ENCODE peak calls at places on chromosomes 6 and 20, in five cellular contexts. D is nephron progenitor cell; Y is CD8-positive, alpha-beta T cell; I is astrocyte of the spinal cord; Z is fibroblast of the aortic adventitia. R is an unnamed sample.

GRCh38 chr6:41878961-41879405 is 16.2 kb downstream of the USP49 start:
- DNase-seq in D (no peak), Y (no peak), I (peak; percentile 51), Z (peak; percentile 56), R (peak; percentile 73)

GRCh38 chr20:37992802-37993538 is 40.3 kb downstream of the TTI1 start:
- DNase-seq in D (peak; percentile 48), Y (no peak), I (peak; percentile 81), Z (peak; percentile 81), R (peak; percentile 87)

GRCh38 chr20:45946149-45946970 is 11.9 kb downstream of the PCIF1 start:
- DNase-seq in D (no peak), Y (no peak), I (no peak), Z (peak; percentile 80), R (peak; percentile 71)

GRCh38 chr6:112117554-112117953 is 30.2 kb downstream of the FAM229B start:
- DNase-seq in D (no peak), Y (no peak), I (peak; percentile 40), Z (peak; percentile 12), R (peak; percentile 33)

GRCh38 chr6:168941036-168941435 is 312.6 kb downstream of the THBS2 start:
- DNase-seq in D (no peak), Y (no peak), I (no peak), Z (peak; percentile 74), R (no peak)

GRCh38 chr6:31270788-31271640 is 878 bp downstream of the HLA-C start:
- DNase-seq in D (peak; percentile 68), Y (peak; percentile 33), I (peak; percentile 19), Z (peak; percentile 44), R (no peak)

GRCh38 chr6:153038378-153038777 is 35.9 kb upstream of the MTRF1L start:
- DNase-seq in D (no peak), Y (no peak), I (peak; percentile 56), Z (peak; percentile 74), R (peak; percentile 46)

GRCh38 chr6:68967549-68968300 is 332.6 kb downstream of the ADGRB3 start:
- DNase-seq in D (peak; percentile 79), Y (peak; percentile 26), I (peak; percentile 48), Z (peak; percentile 60), R (peak; percentile 0)

GRCh38 chr6:105072799-105073199 is 107.0 kb downstream of the POPDC3 start:
- DNase-seq in D (no peak), Y (no peak), I (no peak), Z (peak; percentile 18), R (peak; percentile 20)

GRCh38 chr6:132247381-132248159 is 153.7 kb downstream of the MOXD1 start:
- DNase-seq in D (no peak), Y (no peak), I (peak; percentile 36), Z (peak; percentile 41), R (peak; percentile 1)

GRCh38 chr20:19349879-19350278 is 137.4 kb downstream of the SLC24A3 start:
- DNase-seq in D (no peak), Y (no peak), I (no peak), Z (no peak), R (no peak)

GRCh38 chr6:168905451-168906090 is 348.1 kb downstream of the THBS2 start:
- DNase-seq in D (no peak), Y (peak; percentile 34), I (no peak), Z (no peak), R (no peak)

GRCh38 chr6:97947841-97948240 is 664.8 kb upstream of the MMS22L start:
- DNase-seq in D (no peak), Y (no peak), I (peak; percentile 87), Z (peak; percentile 8), R (no peak)

GRCh38 chr20:58691773-58692578 is 624 bp upstream of the NPEPL1 start:
- DNase-seq in D (no peak), Y (no peak), I (no peak), Z (peak; percentile 45), R (no peak)

GRCh38 chr6:1572892-1573291 is 36.8 kb upstream of the FOXC1 start:
- DNase-seq in D (no peak), Y (no peak), I (no peak), Z (no peak), R (no peak)

GRCh38 chr6:113669641-113670040 is 187.5 kb upstream of the MARCKS start:
- DNase-seq in D (no peak), Y (no peak), I (no peak), Z (no peak), R (no peak)

GRCh38 chr6:46469021-46469420 is 22.2 kb downstream of the RCAN2 start:
- DNase-seq in D (no peak), Y (no peak), I (no peak), Z (no peak), R (no peak)

GRCh38 chr6:39978240-39978639 is 44.0 kb upstream of the MOCS1 start:
- DNase-seq in D (no peak), Y (no peak), I (no peak), Z (no peak), R (no peak)

GRCh38 chr6:143515766-143516355 is 4.3 kb upstream of the FUCA2 start:
- DNase-seq in D (no peak), Y (no peak), I (no peak), Z (no peak), R (no peak)

GRCh38 chr6:143516700-143517446 is 5.4 kb upstream of the FUCA2 start:
- DNase-seq in D (no peak), Y (no peak), I (no peak), Z (no peak), R (no peak)

GRCh38 chr6:143510991-143511891 is at the start of gene FUCA2:
- DNase-seq in D (peak; percentile 78), Y (peak; percentile 64), I (peak; percentile 89), Z (peak; percentile 90), R (peak; percentile 76)

GRCh38 chr6:143514996-143515760 is 3.7 kb upstream of the FUCA2 start:
- DNase-seq in D (no peak), Y (no peak), I (peak; percentile 29), Z (peak; percentile 75), R (no peak)

DNA sequence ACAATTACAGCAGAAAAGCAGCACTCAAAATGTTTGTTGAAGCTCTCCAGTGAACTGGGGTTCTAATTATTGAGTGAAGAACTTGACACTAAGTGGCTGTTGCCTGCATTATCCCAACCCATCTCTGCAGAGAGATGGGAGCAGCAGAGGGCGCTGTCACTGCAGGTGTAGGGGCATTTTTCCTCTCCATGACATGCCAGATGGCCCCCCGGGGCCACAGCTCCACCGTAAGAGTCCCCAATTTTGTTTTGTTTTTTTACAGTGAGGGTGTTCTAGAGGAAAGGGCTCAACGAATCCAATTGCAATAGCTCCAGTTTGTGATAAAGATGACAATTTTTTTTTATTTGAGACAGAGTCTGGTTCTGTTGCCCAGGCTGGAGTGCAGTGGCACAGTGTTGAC is 1.9 kb upstream of the FUCA2 start:
- DNase-seq in D (no peak), Y (peak; percentile 35), I (no peak), Z (no peak), R (no peak)
- TF ChIP-seq CTCF in D (no peak), Y (peak; percentile 38), I (peak; percentile 38), Z (peak; percentile 27), R (peak; percentile 76)

DNA sequence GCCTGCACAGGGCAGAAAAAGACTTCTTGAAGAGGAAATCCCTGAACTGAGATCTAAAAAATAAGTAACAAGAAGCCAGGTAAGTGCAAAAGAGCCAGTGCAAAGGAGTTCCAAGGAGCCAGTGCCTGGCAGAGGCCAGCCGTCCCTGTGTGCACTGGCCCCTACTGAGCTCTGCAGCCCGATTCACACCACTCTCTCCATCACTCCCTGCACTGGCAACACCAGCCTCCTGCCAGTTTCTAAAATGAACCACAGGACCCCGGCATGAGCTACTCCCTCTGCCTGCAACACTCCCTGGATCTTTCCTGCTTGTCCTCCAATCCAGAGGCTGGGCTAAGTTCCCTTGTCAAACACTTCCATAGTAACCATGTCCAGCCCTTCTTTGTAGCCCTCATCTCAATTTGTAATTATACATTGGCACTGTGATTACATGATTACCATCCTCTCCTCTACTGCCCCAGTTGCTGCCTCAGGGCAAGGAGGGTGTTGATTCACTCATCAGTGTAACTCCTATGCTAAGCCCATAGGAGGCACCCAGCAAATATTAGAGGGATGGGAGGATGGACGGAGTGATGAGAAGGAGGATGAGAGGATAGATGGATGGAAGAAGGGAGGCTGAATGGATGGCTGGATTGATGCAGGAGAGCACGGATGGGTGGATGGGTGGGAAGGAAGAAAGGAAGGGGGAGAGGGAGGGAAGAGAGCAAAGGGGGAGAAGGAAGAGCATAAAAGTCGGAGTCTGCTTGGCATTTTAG is 49.3 kb downstream of the SIRPA start:
- DNase-seq in D (no peak), Y (no peak), I (no peak), Z (no peak), R (no peak)
- TF ChIP-seq CTCF in D (no peak), Y (no peak), I (no peak), Z (no peak), R (no peak)

GRCh38 chr6:81763051-81763450 is 10.6 kb upstream of the TENT5A start:
- DNase-seq in D (no peak), Y (no peak), I (no peak), Z (no peak), R (no peak)

GRCh38 chr6:81763968-81764367 is 11.5 kb upstream of the TENT5A start:
- DNase-seq in D (no peak), Y (no peak), I (no peak), Z (no peak), R (no peak)

GRCh38 chr6:81761197-81761596 is 8.7 kb upstream of the TENT5A start:
- DNase-seq in D (no peak), Y (no peak), I (peak; percentile 55), Z (peak; percentile 64), R (peak; percentile 60)

GRCh38 chr6:81759782-81760181 is 7.3 kb upstream of the TENT5A start:
- DNase-seq in D (no peak), Y (no peak), I (peak; percentile 32), Z (peak; percentile 69), R (no peak)

DNA sequence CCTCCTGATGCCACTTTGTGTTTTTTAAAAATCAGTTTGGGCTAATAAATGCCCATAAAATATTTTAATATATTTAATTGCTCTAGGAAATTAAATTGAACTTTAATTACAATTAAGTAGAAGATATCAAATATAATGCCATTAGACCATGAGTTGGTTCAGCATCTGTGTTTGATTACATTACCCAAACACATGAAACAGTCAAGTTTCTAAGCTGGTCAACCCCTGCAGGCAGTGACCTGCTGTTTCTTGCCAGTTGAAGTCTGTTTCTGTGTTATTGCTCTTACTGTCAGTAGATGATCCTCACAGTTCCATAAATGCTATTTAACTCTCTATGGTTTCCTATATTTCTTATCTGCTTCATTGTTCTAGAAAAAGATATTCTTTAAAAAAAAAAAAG is 9.7 kb upstream of the TENT5A start:
- DNase-seq in D (no peak), Y (no peak), I (peak; percentile 51), Z (peak; percentile 68), R (peak; percentile 20)
- TF ChIP-seq CTCF in D (no peak), Y (no peak), I (no peak), Z (peak; percentile 33), R (no peak)

DNA sequence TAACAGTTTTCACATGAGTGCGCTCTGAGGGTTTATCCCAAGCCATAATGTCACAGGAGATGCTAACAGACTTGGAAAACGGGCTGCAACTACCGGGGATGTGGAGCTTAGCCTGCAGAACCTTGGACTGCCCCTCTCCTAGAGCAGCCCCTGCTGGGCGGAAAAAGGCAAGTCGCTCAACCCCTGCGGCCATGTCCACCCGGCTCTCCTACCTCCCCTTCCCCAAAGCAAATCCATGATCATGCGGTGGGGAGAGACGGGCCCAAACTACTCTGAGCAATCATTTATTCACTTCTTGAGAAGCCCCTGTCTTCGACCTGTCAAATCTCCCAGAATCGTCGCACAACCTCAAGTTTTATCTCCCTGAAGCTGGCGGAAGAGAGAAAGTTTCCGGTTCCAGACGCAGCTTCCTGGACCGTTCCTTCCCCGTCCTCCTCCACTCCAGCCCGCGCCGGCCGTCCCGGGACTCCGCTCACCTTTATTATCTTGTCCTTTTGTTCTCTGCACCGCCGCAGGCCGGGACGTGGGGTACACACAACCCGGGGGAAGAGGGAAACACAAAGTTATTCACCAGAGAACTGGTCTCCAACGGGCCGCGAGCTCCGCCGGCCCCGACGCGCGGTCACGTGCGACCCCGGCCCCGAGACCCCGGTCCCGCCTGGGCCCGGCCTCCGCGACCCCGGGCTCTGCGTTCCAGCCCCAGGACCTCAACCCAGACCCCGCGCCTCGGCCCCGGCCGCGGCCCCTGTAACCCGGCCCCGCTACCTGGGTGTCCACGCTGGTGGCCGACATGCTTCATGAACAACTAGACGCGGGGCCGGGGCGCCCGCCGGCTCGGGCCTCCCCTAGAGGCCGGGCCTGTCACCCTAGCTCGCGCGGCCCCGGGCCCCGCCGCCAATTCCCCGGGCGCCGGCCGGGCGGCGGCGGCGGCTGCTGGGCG is 560 bp downstream of the YTHDF1 start:
- DNase-seq in D (peak; percentile 47), Y (no peak), I (peak; percentile 46), Z (peak; percentile 53), R (peak; percentile 49)
- TF ChIP-seq CTCF in D (peak; percentile 33), Y (no peak), I (peak; percentile 69), Z (peak; percentile 70), R (peak; percentile 72)